ENCODE peak calls at places on chromosomes 4 and X, in seven cellular contexts. One of them, this sample, is unnamed.
A peak's percentile ranks its signal among the peaks of the same experiment; 100 is the strongest.

GRCh38 chrX:150258463-150259430 is 104.4 kb upstream of the MAMLD1 start:
- DNase-seq in HFF-Myc: no peak
- DNase-seq in fibroblast of pulmonary artery: peak; percentile 14
- DNase-seq in thyroid gland: no peak
- DNase-seq in heart left ventricle: no peak
- DNase-seq in mammary epithelial cell: no peak
- DNase-seq in fibroblast of mammary gland: peak; percentile 14
- DNase-seq in this sample: no peak

GRCh38 chrX:74546984-74547383 is 67.4 kb downstream of the RLIM start:
- DNase-seq in heart left ventricle: no peak
- DNase-seq in fibroblast of mammary gland: no peak
- DNase-seq in mammary epithelial cell: no peak
- DNase-seq in thyroid gland: no peak
- DNase-seq in HFF-Myc: no peak
- DNase-seq in fibroblast of pulmonary artery: no peak
- DNase-seq in this sample: no peak

GRCh38 chr4:80069837-80070788 is 2.9 kb downstream of the ANTXR2 start:
- DNase-seq in mammary epithelial cell: no peak
- DNase-seq in thyroid gland: no peak
- DNase-seq in fibroblast of mammary gland: peak; percentile 67
- DNase-seq in heart left ventricle: no peak
- DNase-seq in fibroblast of pulmonary artery: no peak
- DNase-seq in HFF-Myc: no peak
- DNase-seq in this sample: no peak

GRCh38 chrX:129404670-129405008 is 118.7 kb downstream of the SMARCA1 start:
- DNase-seq in heart left ventricle: no peak
- DNase-seq in mammary epithelial cell: no peak
- DNase-seq in fibroblast of mammary gland: no peak
- DNase-seq in thyroid gland: no peak
- DNase-seq in fibroblast of pulmonary artery: no peak
- DNase-seq in HFF-Myc: no peak
- DNase-seq in this sample: no peak

GRCh38 chr4:1723131-1723801 is 1.9 kb downstream of the TACC3 start:
- DNase-seq in HFF-Myc: no peak
- DNase-seq in thyroid gland: no peak
- DNase-seq in mammary epithelial cell: no peak
- DNase-seq in fibroblast of pulmonary artery: no peak
- DNase-seq in fibroblast of mammary gland: no peak
- DNase-seq in heart left ventricle: no peak
- DNase-seq in this sample: no peak

GRCh38 chr4:70945046-70945445 is 42.9 kb downstream of the MOB1B start:
- DNase-seq in fibroblast of mammary gland: no peak
- DNase-seq in heart left ventricle: no peak
- DNase-seq in HFF-Myc: no peak
- DNase-seq in mammary epithelial cell: no peak
- DNase-seq in fibroblast of pulmonary artery: no peak
- DNase-seq in thyroid gland: no peak
- DNase-seq in this sample: no peak

GRCh38 chr4:87007345-87008181 is 72.8 kb downstream of the AFF1 start:
- DNase-seq in fibroblast of pulmonary artery: peak; percentile 59
- DNase-seq in thyroid gland: peak; percentile 76
- DNase-seq in heart left ventricle: peak; percentile 71
- DNase-seq in mammary epithelial cell: peak; percentile 47
- DNase-seq in fibroblast of mammary gland: peak; percentile 50
- DNase-seq in HFF-Myc: no peak
- DNase-seq in this sample: no peak

GRCh38 chrX:141619336-141619735 is 29.8 kb downstream of the SPANXA2 start:
- DNase-seq in heart left ventricle: no peak
- DNase-seq in fibroblast of mammary gland: peak; percentile 4
- DNase-seq in HFF-Myc: no peak
- DNase-seq in thyroid gland: no peak
- DNase-seq in mammary epithelial cell: no peak
- DNase-seq in fibroblast of pulmonary artery: peak; percentile 7
- DNase-seq in this sample: peak; percentile 51

GRCh38 chr4:48290146-48290772 is 20.6 kb upstream of the TEC start:
- DNase-seq in fibroblast of pulmonary artery: peak; percentile 31
- DNase-seq in HFF-Myc: no peak
- DNase-seq in heart left ventricle: no peak
- DNase-seq in fibroblast of mammary gland: peak; percentile 42
- DNase-seq in mammary epithelial cell: peak; percentile 6
- DNase-seq in thyroid gland: no peak
- DNase-seq in this sample: no peak

GRCh38 chr4:3248811-3249661 is at the start of gene MSANTD1:
- DNase-seq in HFF-Myc: peak; percentile 39
- DNase-seq in mammary epithelial cell: no peak
- DNase-seq in heart left ventricle: no peak
- DNase-seq in fibroblast of pulmonary artery: peak; percentile 60
- DNase-seq in fibroblast of mammary gland: peak; percentile 51
- DNase-seq in thyroid gland: no peak
- DNase-seq in this sample: no peak

GRCh38 chr4:117135634-117136354 is 50.4 kb upstream of the TRAM1L1 start:
- DNase-seq in mammary epithelial cell: peak; percentile 46
- DNase-seq in thyroid gland: no peak
- DNase-seq in HFF-Myc: no peak
- DNase-seq in heart left ventricle: no peak
- DNase-seq in fibroblast of pulmonary artery: no peak
- DNase-seq in fibroblast of mammary gland: no peak
- DNase-seq in this sample: no peak

GRCh38 chrX:77572322-77572721 is 125.1 kb downstream of the FGF16 start:
- DNase-seq in HFF-Myc: no peak
- DNase-seq in mammary epithelial cell: peak; percentile 2
- DNase-seq in fibroblast of pulmonary artery: peak; percentile 3
- DNase-seq in thyroid gland: no peak
- DNase-seq in heart left ventricle: no peak
- DNase-seq in fibroblast of mammary gland: peak; percentile 50
- DNase-seq in this sample: no peak

GRCh38 chrX:73683236-73683859 is 120.4 kb downstream of the CHIC1 start:
- DNase-seq in fibroblast of mammary gland: peak; percentile 79
- DNase-seq in HFF-Myc: no peak
- DNase-seq in mammary epithelial cell: no peak
- DNase-seq in fibroblast of pulmonary artery: peak; percentile 31
- DNase-seq in heart left ventricle: no peak
- DNase-seq in thyroid gland: no peak
- DNase-seq in this sample: no peak

GRCh38 chr4:123340381-123340701 is 56.3 kb upstream of the SPRY1 start:
- DNase-seq in HFF-Myc: peak; percentile 63
- DNase-seq in fibroblast of pulmonary artery: peak; percentile 93
- DNase-seq in heart left ventricle: peak; percentile 35
- DNase-seq in thyroid gland: no peak
- DNase-seq in mammary epithelial cell: peak; percentile 87
- DNase-seq in fibroblast of mammary gland: peak; percentile 96
- DNase-seq in this sample: peak; percentile 51

GRCh38 chrX:48989483-48989882 is 12.6 kb downstream of the GRIPAP1 start:
- DNase-seq in thyroid gland: no peak
- DNase-seq in fibroblast of pulmonary artery: peak; percentile 40
- DNase-seq in HFF-Myc: no peak
- DNase-seq in heart left ventricle: peak; percentile 11
- DNase-seq in mammary epithelial cell: no peak
- DNase-seq in fibroblast of mammary gland: no peak
- DNase-seq in this sample: no peak

GRCh38 chr4:4666187-4666586 is 124.3 kb upstream of the STX18 start:
- DNase-seq in fibroblast of pulmonary artery: no peak
- DNase-seq in HFF-Myc: no peak
- DNase-seq in heart left ventricle: no peak
- DNase-seq in thyroid gland: no peak
- DNase-seq in mammary epithelial cell: no peak
- DNase-seq in fibroblast of mammary gland: no peak
- DNase-seq in this sample: no peak

GRCh38 chr4:107248571-107248970 is 212.5 kb upstream of the DKK2 start:
- DNase-seq in mammary epithelial cell: peak; percentile 15
- DNase-seq in HFF-Myc: no peak
- DNase-seq in fibroblast of pulmonary artery: no peak
- DNase-seq in thyroid gland: no peak
- DNase-seq in fibroblast of mammary gland: peak; percentile 38
- DNase-seq in heart left ventricle: no peak
- DNase-seq in this sample: no peak

GRCh38 chrX:128464091-128464490 is 411.9 kb upstream of the ACTRT1 start:
- DNase-seq in HFF-Myc: no peak
- DNase-seq in thyroid gland: no peak
- DNase-seq in fibroblast of pulmonary artery: no peak
- DNase-seq in fibroblast of mammary gland: no peak
- DNase-seq in mammary epithelial cell: peak; percentile 41
- DNase-seq in heart left ventricle: no peak
- DNase-seq in this sample: no peak

GRCh38 chrX:53279296-53280237 is 1.8 kb downstream of the IQSEC2 start:
- DNase-seq in heart left ventricle: no peak
- DNase-seq in fibroblast of pulmonary artery: no peak
- DNase-seq in HFF-Myc: no peak
- DNase-seq in mammary epithelial cell: no peak
- DNase-seq in fibroblast of mammary gland: no peak
- DNase-seq in thyroid gland: no peak
- DNase-seq in this sample: no peak

GRCh38 chr4:151753056-151753455 is 7.8 kb downstream of the GATB start:
- DNase-seq in heart left ventricle: no peak
- DNase-seq in mammary epithelial cell: peak; percentile 91
- DNase-seq in fibroblast of mammary gland: no peak
- DNase-seq in thyroid gland: no peak
- DNase-seq in HFF-Myc: no peak
- DNase-seq in fibroblast of pulmonary artery: peak; percentile 33
- DNase-seq in this sample: no peak

GRCh38 chrX:41022579-41022978 is 62.7 kb upstream of the USP9X start:
- DNase-seq in fibroblast of pulmonary artery: peak; percentile 46
- DNase-seq in fibroblast of mammary gland: peak; percentile 69
- DNase-seq in heart left ventricle: no peak
- DNase-seq in mammary epithelial cell: peak; percentile 85
- DNase-seq in thyroid gland: no peak
- DNase-seq in HFF-Myc: no peak
- DNase-seq in this sample: no peak

GRCh38 chrX:9163153-9163790 is 129.3 kb upstream of the FAM9B start:
- DNase-seq in fibroblast of pulmonary artery: peak; percentile 18
- DNase-seq in HFF-Myc: no peak
- DNase-seq in mammary epithelial cell: no peak
- DNase-seq in heart left ventricle: no peak
- DNase-seq in thyroid gland: no peak
- DNase-seq in fibroblast of mammary gland: peak; percentile 45
- DNase-seq in this sample: no peak

GRCh38 chrX:136386821-136387220 is 86.1 kb downstream of the ADGRG4 start:
- DNase-seq in thyroid gland: no peak
- DNase-seq in heart left ventricle: no peak
- DNase-seq in fibroblast of mammary gland: no peak
- DNase-seq in fibroblast of pulmonary artery: no peak
- DNase-seq in mammary epithelial cell: no peak
- DNase-seq in HFF-Myc: no peak
- DNase-seq in this sample: no peak

GRCh38 chrX:105136786-105137185 is 83.7 kb downstream of the TEX13A start:
- DNase-seq in heart left ventricle: no peak
- DNase-seq in fibroblast of mammary gland: no peak
- DNase-seq in fibroblast of pulmonary artery: no peak
- DNase-seq in mammary epithelial cell: peak; percentile 69
- DNase-seq in thyroid gland: no peak
- DNase-seq in HFF-Myc: no peak
- DNase-seq in this sample: no peak

GRCh38 chrX:138378876-138379275 is 332.6 kb downstream of the FGF13 start:
- DNase-seq in mammary epithelial cell: no peak
- DNase-seq in fibroblast of mammary gland: no peak
- DNase-seq in HFF-Myc: no peak
- DNase-seq in heart left ventricle: no peak
- DNase-seq in thyroid gland: no peak
- DNase-seq in fibroblast of pulmonary artery: no peak
- DNase-seq in this sample: no peak
- H3K4me3 ChIP-seq in mammary epithelial cell: no peak overlapping the region
- H3K4me3 ChIP-seq in fibroblast of mammary gland: no peak overlapping the region
- H3K4me3 ChIP-seq in HFF-Myc: no peak overlapping the region
- H3K4me3 ChIP-seq in heart left ventricle: no peak overlapping the region
- H3K4me3 ChIP-seq in thyroid gland: no peak overlapping the region
- H3K4me3 ChIP-seq in fibroblast of pulmonary artery: no peak overlapping the region
- H3K4me3 ChIP-seq in this sample: no peak overlapping the region

GRCh38 chrX:134764202-134764785 is 106.0 kb upstream of the PLAC1 start:
- DNase-seq in fibroblast of pulmonary artery: peak; percentile 43
- DNase-seq in mammary epithelial cell: peak; percentile 30
- DNase-seq in fibroblast of mammary gland: peak; percentile 46
- DNase-seq in heart left ventricle: no peak
- DNase-seq in HFF-Myc: no peak
- DNase-seq in thyroid gland: no peak
- DNase-seq in this sample: no peak
- TF ChIP-seq CTCF in fibroblast of pulmonary artery: peak; percentile 31
- TF ChIP-seq CTCF in mammary epithelial cell: peak; percentile 29
- TF ChIP-seq CTCF in fibroblast of mammary gland: peak; percentile 36
- TF ChIP-seq CTCF in heart left ventricle: no peak
- TF ChIP-seq CTCF in HFF-Myc: peak; percentile 30
- TF ChIP-seq CTCF in thyroid gland: no peak
- TF ChIP-seq CTCF in this sample: peak; percentile 10

GRCh38 chr4:147550626-147551250 is 66.5 kb upstream of the TMEM184C start:
- DNase-seq in fibroblast of pulmonary artery: peak; percentile 56
- DNase-seq in thyroid gland: peak; percentile 16
- DNase-seq in mammary epithelial cell: peak; percentile 65
- DNase-seq in heart left ventricle: no peak
- DNase-seq in HFF-Myc: no peak
- DNase-seq in fibroblast of mammary gland: peak; percentile 93
- DNase-seq in this sample: no peak
- H3K4me3 ChIP-seq in fibroblast of pulmonary artery: peak overlapping the region; percentile 12
- H3K4me3 ChIP-seq in thyroid gland: no peak overlapping the region
- H3K4me3 ChIP-seq in mammary epithelial cell: no peak overlapping the region
- H3K4me3 ChIP-seq in heart left ventricle: no peak overlapping the region
- H3K4me3 ChIP-seq in HFF-Myc: no peak overlapping the region
- H3K4me3 ChIP-seq in fibroblast of mammary gland: no peak overlapping the region
- H3K4me3 ChIP-seq in this sample: peak overlapping the region; percentile 26

GRCh38 chrX:2607113-2607512 is 84.0 kb upstream of the CD99 start:
- DNase-seq in thyroid gland: no peak
- DNase-seq in heart left ventricle: no peak
- DNase-seq in mammary epithelial cell: no peak
- DNase-seq in fibroblast of pulmonary artery: no peak
- DNase-seq in fibroblast of mammary gland: no peak
- DNase-seq in HFF-Myc: no peak
- DNase-seq in this sample: no peak
- TF ChIP-seq CTCF in thyroid gland: no peak
- TF ChIP-seq CTCF in heart left ventricle: no peak
- TF ChIP-seq CTCF in mammary epithelial cell: no peak
- TF ChIP-seq CTCF in fibroblast of pulmonary artery: no peak
- TF ChIP-seq CTCF in fibroblast of mammary gland: no peak
- TF ChIP-seq CTCF in HFF-Myc: no peak
- TF ChIP-seq CTCF in this sample: no peak

DNA sequence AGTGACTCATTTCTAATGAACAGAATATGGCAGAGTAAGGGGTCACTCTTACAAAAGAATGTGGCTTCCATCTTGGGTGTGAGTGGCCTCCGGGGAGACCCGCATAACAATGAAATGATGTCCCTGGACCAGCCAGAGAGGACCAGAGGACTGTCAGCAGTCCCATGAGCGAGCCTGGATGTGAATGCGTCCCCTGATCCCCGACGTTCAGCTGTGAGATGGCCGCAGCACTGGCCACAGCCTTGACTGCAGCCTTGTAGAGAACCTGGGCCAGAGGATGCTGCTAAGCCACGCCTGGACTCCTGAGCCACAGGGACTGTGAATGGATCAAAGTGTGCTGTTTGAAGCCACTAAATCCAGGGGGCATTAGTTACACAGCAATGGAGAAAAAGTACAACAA is 53.8 kb downstream of the MTNR1A start:
- DNase-seq in HFF-Myc: no peak
- DNase-seq in fibroblast of mammary gland: no peak
- DNase-seq in heart left ventricle: no peak
- DNase-seq in thyroid gland: no peak
- DNase-seq in mammary epithelial cell: no peak
- DNase-seq in fibroblast of pulmonary artery: no peak
- DNase-seq in this sample: no peak
- H3K4me3 ChIP-seq in HFF-Myc: no peak overlapping the region
- H3K4me3 ChIP-seq in fibroblast of mammary gland: no peak overlapping the region
- H3K4me3 ChIP-seq in heart left ventricle: no peak overlapping the region
- H3K4me3 ChIP-seq in thyroid gland: no peak overlapping the region
- H3K4me3 ChIP-seq in mammary epithelial cell: no peak overlapping the region
- H3K4me3 ChIP-seq in fibroblast of pulmonary artery: no peak overlapping the region
- H3K4me3 ChIP-seq in this sample: no peak overlapping the region

GRCh38 chrX:70664726-70665125 is 220.1 kb downstream of the DLG3 start:
- DNase-seq in thyroid gland: no peak
- DNase-seq in heart left ventricle: no peak
- DNase-seq in mammary epithelial cell: peak; percentile 9
- DNase-seq in HFF-Myc: no peak
- DNase-seq in fibroblast of pulmonary artery: peak; percentile 43
- DNase-seq in fibroblast of mammary gland: peak; percentile 44
- DNase-seq in this sample: peak; percentile 0
- TF ChIP-seq CTCF in thyroid gland: no peak
- TF ChIP-seq CTCF in heart left ventricle: peak; percentile 7
- TF ChIP-seq CTCF in mammary epithelial cell: peak; percentile 9
- TF ChIP-seq CTCF in HFF-Myc: no peak
- TF ChIP-seq CTCF in fibroblast of pulmonary artery: peak; percentile 36
- TF ChIP-seq CTCF in fibroblast of mammary gland: peak; percentile 40
- TF ChIP-seq CTCF in this sample: no peak